ENCODE peak calls at places on chromosomes 3 and 15, in four cellular contexts. One of them, this sample, is unnamed.

GRCh38 chr15:95259513-95259912 is 1028.2 kb downstream of the MCTP2 start:
- DNase-seq in HCT116: peak
- DNase-seq in AG09319: peak
- DNase-seq in AG10803: peak
- DNase-seq in this sample: peak

GRCh38 chr3:153144779-153145178 is 17.2 kb upstream of the RAP2B start:
- DNase-seq in HCT116: no peak
- DNase-seq in AG09319: no peak
- DNase-seq in AG10803: peak
- DNase-seq in this sample: no peak

GRCh38 chr3:11144996-11145395 is 9.3 kb upstream of the HRH1 start:
- DNase-seq in HCT116: no peak
- DNase-seq in AG09319: no peak
- DNase-seq in AG10803: no peak
- DNase-seq in this sample: no peak

GRCh38 chr3:25727316-25727715 is 55.9 kb downstream of the NGLY1 start:
- DNase-seq in HCT116: no peak
- DNase-seq in AG09319: no peak
- DNase-seq in AG10803: no peak
- DNase-seq in this sample: no peak

GRCh38 chr3:138863776-138864113 is 29.0 kb upstream of the PIK3CB start:
- DNase-seq in HCT116: no peak
- DNase-seq in AG09319: no peak
- DNase-seq in AG10803: no peak
- DNase-seq in this sample: no peak

GRCh38 chr3:51720292-51721061 is 13.6 kb downstream of the GRM2 start:
- DNase-seq in HCT116: no peak
- DNase-seq in AG09319: no peak
- DNase-seq in AG10803: no peak
- DNase-seq in this sample: no peak

GRCh38 chr3:30693470-30694120 is 87.2 kb downstream of the TGFBR2 start:
- DNase-seq in HCT116: peak
- DNase-seq in AG09319: peak
- DNase-seq in AG10803: peak
- DNase-seq in this sample: peak

GRCh38 chr3:45437388-45437787 is 49.0 kb downstream of the LARS2 start:
- DNase-seq in HCT116: peak
- DNase-seq in AG09319: no peak
- DNase-seq in AG10803: peak
- DNase-seq in this sample: no peak

GRCh38 chr3:158830391-158830790 is 28.5 kb downstream of the MFSD1 start:
- DNase-seq in HCT116: no peak
- DNase-seq in AG09319: no peak
- DNase-seq in AG10803: peak
- DNase-seq in this sample: no peak

DNA sequence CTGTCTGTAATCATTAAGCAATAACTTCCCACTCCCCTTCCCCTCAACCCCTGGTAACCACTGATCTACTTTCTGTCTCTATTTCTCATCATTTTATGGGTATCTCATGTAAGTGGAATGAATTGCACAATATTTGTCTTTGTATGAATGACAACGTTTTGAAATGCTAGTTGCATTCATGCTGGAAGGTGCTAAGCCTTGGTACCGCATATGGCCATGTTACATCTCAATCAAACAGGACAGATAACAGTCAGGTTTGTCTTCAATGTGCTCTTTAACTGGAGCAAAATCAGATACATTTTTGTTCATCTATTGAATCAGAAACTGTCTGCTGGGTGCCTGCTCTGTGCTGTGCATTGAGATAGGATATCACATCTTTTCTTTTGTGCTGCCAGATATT is 134.2 kb downstream of the AGBL1 start:
- DNase-seq in HCT116: no peak
- DNase-seq in AG09319: no peak
- DNase-seq in AG10803: no peak
- DNase-seq in this sample: no peak
- TF ChIP-seq CTCF in HCT116: no peak
- TF ChIP-seq CTCF in AG09319: no peak
- TF ChIP-seq CTCF in AG10803: no peak
- TF ChIP-seq CTCF in this sample: no peak

GRCh38 chr15:75725719-75726607 is 13.3 kb upstream of the CSPG4 start:
- DNase-seq in HCT116: no peak
- DNase-seq in AG09319: no peak
- DNase-seq in AG10803: no peak
- DNase-seq in this sample: no peak
- TF ChIP-seq CTCF in HCT116: no peak
- TF ChIP-seq CTCF in AG09319: no peak
- TF ChIP-seq CTCF in AG10803: no peak
- TF ChIP-seq CTCF in this sample: no peak

DNA sequence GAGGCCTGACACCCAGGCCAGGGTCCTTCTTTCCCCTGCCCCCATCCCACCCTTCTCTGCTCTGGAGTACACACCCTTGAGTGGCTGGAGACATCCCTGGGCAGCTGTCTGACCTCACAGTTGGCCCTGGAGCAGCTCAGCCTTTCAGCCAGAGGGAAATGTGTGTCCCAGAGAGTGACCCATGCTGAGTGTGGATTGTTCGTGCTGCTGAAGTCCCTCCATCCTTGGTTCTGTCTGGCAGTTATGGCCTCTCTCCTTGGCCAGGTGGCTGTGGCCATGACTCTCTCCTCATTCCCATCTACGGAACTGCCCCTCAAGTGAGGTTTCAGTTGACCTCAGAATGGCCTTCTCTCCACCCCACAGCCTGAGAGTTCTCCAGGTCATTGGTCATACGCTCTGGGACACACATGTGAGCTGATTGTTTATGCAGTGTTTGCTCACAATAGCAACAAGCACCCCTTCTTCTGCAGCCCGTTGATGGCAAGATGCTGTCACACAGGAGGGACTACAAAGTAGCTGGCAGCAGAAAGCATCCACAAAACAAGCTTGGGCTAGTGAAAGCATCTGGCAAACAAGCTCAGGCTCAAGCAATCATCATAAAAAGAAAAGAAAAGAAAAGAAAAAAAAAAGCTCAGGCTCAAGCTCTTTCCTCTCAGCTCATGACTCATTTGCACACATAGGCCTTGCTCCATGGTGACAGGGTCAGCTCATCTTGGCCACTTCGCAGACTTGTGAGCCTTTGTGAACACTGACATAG is 55.3 kb upstream of the ITGA11 start:
- DNase-seq in HCT116: no peak
- DNase-seq in AG09319: no peak
- DNase-seq in AG10803: peak
- DNase-seq in this sample: no peak
- TF ChIP-seq CTCF in HCT116: no peak
- TF ChIP-seq CTCF in AG09319: no peak
- TF ChIP-seq CTCF in AG10803: no peak
- TF ChIP-seq CTCF in this sample: no peak

GRCh38 chr3:172666181-172666872 is 44.5 kb downstream of the NCEH1 start:
- DNase-seq in HCT116: no peak
- DNase-seq in AG09319: no peak
- DNase-seq in AG10803: no peak
- DNase-seq in this sample: no peak
- TF ChIP-seq CTCF in HCT116: peak
- TF ChIP-seq CTCF in AG09319: peak
- TF ChIP-seq CTCF in AG10803: peak
- TF ChIP-seq CTCF in this sample: no peak

DNA sequence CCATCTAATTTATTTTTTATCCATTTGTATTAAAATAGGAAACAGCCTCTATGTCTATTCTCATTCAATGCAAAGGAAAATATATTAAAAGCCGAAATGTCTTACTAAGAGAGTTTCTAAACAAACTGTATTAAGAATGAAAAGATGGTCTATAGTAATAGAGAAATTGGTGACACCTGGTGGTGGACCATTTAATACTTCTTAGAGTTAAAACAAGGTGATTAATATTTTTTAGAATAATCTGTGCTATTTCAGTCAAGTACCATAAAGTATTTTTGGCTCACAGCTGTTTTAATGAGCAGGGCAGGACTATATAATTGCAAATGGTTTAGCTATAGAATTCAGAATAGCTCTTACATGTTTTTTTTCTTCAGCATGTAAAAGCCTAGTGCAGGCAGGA is 55.7 kb downstream of the SYNPR start:
- DNase-seq in HCT116: no peak
- DNase-seq in AG09319: no peak
- DNase-seq in AG10803: peak
- DNase-seq in this sample: no peak
- TF ChIP-seq CTCF in HCT116: peak
- TF ChIP-seq CTCF in AG09319: no peak
- TF ChIP-seq CTCF in AG10803: peak
- TF ChIP-seq CTCF in this sample: no peak

GRCh38 chr3:97830627-97831026 is 8.8 kb downstream of the CRYBG3 start:
- DNase-seq in HCT116: no peak
- DNase-seq in AG09319: no peak
- DNase-seq in AG10803: no peak
- DNase-seq in this sample: no peak

GRCh38 chr3:97827741-97828471 is 6.1 kb downstream of the CRYBG3 start:
- DNase-seq in HCT116: no peak
- DNase-seq in AG09319: no peak
- DNase-seq in AG10803: peak
- DNase-seq in this sample: no peak

GRCh38 chr3:97835761-97836160 is 13.9 kb downstream of the CRYBG3 start:
- DNase-seq in HCT116: no peak
- DNase-seq in AG09319: no peak
- DNase-seq in AG10803: peak
- DNase-seq in this sample: no peak

GRCh38 chr3:97829198-97829597 is 7.4 kb downstream of the CRYBG3 start:
- DNase-seq in HCT116: no peak
- DNase-seq in AG09319: no peak
- DNase-seq in AG10803: no peak
- DNase-seq in this sample: no peak

GRCh38 chr3:97831140-97831539 is 9.3 kb downstream of the CRYBG3 start:
- DNase-seq in HCT116: no peak
- DNase-seq in AG09319: no peak
- DNase-seq in AG10803: no peak
- DNase-seq in this sample: no peak
- TF ChIP-seq CTCF in HCT116: no peak
- TF ChIP-seq CTCF in AG09319: no peak
- TF ChIP-seq CTCF in AG10803: no peak
- TF ChIP-seq CTCF in this sample: no peak

DNA sequence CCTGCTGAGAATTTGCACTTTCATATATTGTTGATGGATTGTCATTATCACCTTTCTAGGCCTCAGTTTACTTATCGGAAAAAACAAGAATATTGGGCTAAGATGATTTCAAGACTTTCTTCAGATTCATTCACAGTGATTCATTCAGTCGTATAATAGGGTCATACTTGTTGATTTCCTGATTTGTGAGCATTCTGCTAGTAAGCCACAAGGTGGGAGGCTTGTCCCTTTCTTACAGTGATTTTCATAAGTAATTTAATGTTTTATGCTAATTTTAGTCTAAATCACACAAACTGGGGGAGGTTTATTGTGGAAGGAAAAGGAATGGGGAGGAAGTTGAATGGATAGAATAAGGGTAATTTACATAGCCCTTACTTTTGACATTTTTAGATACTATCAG is 126.8 kb upstream of the GOLGA6L4 start:
- DNase-seq in HCT116: peak
- DNase-seq in AG09319: no peak
- DNase-seq in AG10803: peak
- DNase-seq in this sample: no peak
- TF ChIP-seq CTCF in HCT116: peak
- TF ChIP-seq CTCF in AG09319: no peak
- TF ChIP-seq CTCF in AG10803: no peak
- TF ChIP-seq CTCF in this sample: no peak

DNA sequence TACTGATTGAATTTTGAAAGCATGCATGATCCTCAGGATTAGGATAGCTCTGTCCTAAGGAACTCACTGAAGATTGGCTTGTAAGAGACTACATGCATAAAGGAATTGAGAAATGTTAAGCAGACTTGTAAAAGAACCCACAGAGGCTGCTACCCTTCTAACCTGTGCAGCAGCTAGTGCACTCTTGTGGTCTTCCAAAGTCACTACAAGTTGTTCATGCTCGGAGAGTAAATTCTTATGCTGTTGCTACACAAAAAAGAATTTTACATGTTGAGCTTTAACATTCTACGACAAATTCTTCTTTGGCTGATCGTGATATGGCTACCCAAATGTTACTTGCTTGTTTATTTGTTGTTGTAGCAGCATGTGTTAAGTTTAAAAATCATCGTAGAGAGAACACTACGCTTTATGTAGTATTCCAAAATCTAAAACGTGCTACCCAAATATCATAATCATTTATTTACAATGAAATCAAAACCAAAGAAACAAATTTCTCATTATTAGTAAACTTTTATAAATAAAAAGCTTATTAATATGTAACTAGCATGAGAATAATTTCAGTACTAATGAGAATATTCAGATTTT is 55.0 kb downstream of the GOLIM4 start:
- DNase-seq in HCT116: peak
- DNase-seq in AG09319: peak
- DNase-seq in AG10803: peak
- DNase-seq in this sample: no peak
- TF ChIP-seq CTCF in HCT116: peak
- TF ChIP-seq CTCF in AG09319: peak
- TF ChIP-seq CTCF in AG10803: peak
- TF ChIP-seq CTCF in this sample: peak

DNA sequence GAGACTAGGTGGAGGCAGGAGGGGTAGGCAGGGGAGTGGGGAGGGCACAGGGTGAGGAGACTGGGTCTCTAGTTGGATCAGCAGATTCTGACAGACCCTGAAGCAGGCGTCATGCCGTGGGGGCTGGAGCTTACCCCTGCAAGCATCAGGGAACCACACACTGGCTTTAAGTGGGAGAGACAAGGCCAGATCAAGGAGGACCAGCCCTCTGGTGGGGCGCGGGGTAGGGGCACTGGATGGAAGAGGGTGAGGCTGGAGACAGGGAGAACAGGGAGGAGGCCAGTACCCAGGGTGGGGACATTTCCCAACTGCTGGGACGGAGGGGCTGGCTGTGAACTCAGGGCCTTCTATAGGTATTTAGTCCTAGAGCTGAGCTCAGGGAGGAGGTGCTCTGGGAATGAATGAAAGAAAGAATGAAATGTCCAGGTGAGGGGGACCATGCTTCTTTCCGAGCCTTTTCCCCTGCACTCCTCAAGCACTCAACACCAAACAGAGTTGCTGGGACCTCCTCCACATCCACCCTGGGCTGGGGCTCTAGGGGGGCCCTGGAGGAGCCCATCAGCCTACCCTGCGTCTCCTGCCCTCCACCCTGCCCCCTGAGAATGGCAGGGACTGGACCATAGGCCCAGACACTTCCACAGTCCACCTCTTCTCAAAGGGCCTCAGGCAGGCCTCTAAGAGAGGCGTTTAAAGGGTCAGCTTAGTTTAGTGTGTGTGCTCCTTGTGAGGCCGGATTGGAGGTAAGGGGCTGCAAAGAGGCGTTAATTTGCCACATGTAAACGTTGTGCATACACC is 49.0 kb upstream of the FGD5 start:
- DNase-seq in HCT116: no peak
- DNase-seq in AG09319: no peak
- DNase-seq in AG10803: no peak
- DNase-seq in this sample: no peak
- TF ChIP-seq CTCF in HCT116: no peak
- TF ChIP-seq CTCF in AG09319: no peak
- TF ChIP-seq CTCF in AG10803: no peak
- TF ChIP-seq CTCF in this sample: no peak